ENCODE peak calls at places on chromosomes 5 and 9, in six cellular contexts. P is PC-3, N is OCI-LY7, W is GM12878, I is HCT116, L is mammary epithelial cell. U is an unnamed sample.

GRCh38 chr9:114869845-114870244 is 60.5 kb downstream of the TNFSF8 start:
- DNase-seq in P (peak; percentile 55), N (peak; percentile 28), W (no peak), I (no peak), L (no peak), U (peak; percentile 37)

GRCh38 chr5:110058175-110058574 is 368.4 kb downstream of the MAN2A1 start:
- DNase-seq in P (no peak), N (no peak), W (no peak), I (no peak), L (no peak), U (no peak)

GRCh38 chr9:132457508-132457907 is 47.5 kb downstream of the CFAP77 start:
- DNase-seq in P (no peak), N (no peak), W (no peak), I (no peak), L (no peak), U (no peak)

GRCh38 chr9:135615666-135616620 is 23.4 kb downstream of the GLT6D1 start:
- DNase-seq in P (no peak), N (no peak), W (no peak), I (no peak), L (no peak), U (no peak)

GRCh38 chr9:116084497-116084896 is 69.1 kb upstream of the PAPPA start:
- DNase-seq in P (no peak), N (no peak), W (no peak), I (no peak), L (no peak), U (no peak)

GRCh38 chr5:23332650-23333251 is 174.7 kb upstream of the PRDM9 start:
- DNase-seq in P (peak; percentile 72), N (no peak), W (no peak), I (no peak), L (peak; percentile 24), U (peak; percentile 18)

GRCh38 chr5:104385901-104386300 is 823.3 kb upstream of the NUDT12 start:
- DNase-seq in P (no peak), N (no peak), W (no peak), I (no peak), L (no peak), U (no peak)

GRCh38 chr9:109249615-109250014 is 71.2 kb downstream of the EPB41L4B start:
- DNase-seq in P (no peak), N (no peak), W (no peak), I (no peak), L (no peak), U (no peak)

GRCh38 chr9:83200531-83200930 is 137.6 kb upstream of the RASEF start:
- DNase-seq in P (no peak), N (no peak), W (no peak), I (no peak), L (no peak), U (no peak)

GRCh38 chr9:95650720-95651119 is 133.9 kb upstream of the PTCH1 start:
- DNase-seq in P (no peak), N (no peak), W (no peak), I (no peak), L (no peak), U (no peak)

GRCh38 chr9:96243798-96244197 is 58.2 kb downstream of the HSD17B3 start:
- DNase-seq in P (no peak), N (no peak), W (no peak), I (no peak), L (no peak), U (no peak)

GRCh38 chr5:179267071-179267670 is 78.1 kb downstream of the ADAMTS2 start:
- DNase-seq in P (no peak), N (no peak), W (no peak), I (no peak), L (no peak), U (peak; percentile 3)

GRCh38 chr9:114860187-114860586 is 54.3 kb upstream of the TNFSF15 start:
- DNase-seq in P (no peak), N (no peak), W (no peak), I (no peak), L (no peak), U (no peak)

GRCh38 chr9:29332789-29333188 is 1759.5 kb upstream of the C9orf72 start:
- DNase-seq in P (peak; percentile 79), N (no peak), W (no peak), I (peak; percentile 66), L (peak; percentile 77), U (no peak)

GRCh38 chr9:111815200-111816070 is 20.7 kb upstream of the SHOC1 start:
- DNase-seq in P (peak; percentile 43), N (no peak), W (no peak), I (no peak), L (no peak), U (no peak)

DNA sequence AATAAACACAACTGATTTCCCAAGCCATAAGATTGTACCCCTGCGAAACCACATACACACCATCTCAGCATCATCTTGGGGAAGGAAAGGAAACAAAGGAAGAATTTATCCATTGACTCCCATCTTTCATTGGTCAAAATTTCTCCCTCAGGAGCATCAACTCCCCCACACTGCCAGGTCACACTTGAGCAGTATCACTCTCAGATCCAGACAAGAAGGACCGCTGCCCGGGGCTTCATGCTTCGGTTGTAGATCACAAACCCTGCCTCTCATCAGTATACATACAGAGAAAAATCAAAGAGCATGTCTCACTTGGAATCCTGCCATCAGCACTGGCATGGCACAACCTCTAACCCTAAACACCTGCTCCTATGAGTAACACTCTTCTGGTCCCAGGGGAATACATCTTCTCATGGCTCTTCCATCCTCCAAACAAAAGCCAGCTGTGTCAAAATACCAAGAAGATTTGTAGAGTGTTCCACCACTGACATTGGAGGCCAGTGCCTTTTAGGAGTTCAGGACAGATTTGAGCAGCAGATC is 84.8 kb upstream of the MIER3 start:
- DNase-seq in P (no peak), N (peak; percentile 5), W (no peak), I (no peak), L (no peak), U (no peak)
- H3K4me2 ChIP-seq in P (no peak overlapping the region), N (no peak overlapping the region), W (no peak overlapping the region), I (no peak overlapping the region), L (no peak overlapping the region), U (no peak overlapping the region)

GRCh38 chr5:107604146-107604910 is 66.4 kb downstream of the EFNA5 start:
- DNase-seq in P (no peak), N (no peak), W (no peak), I (no peak), L (no peak), U (no peak)
- H2AFZ ChIP-seq in P (no peak overlapping the region), N (no peak overlapping the region), W (no peak overlapping the region), I (no peak overlapping the region), L (no peak overlapping the region), U (no peak overlapping the region)

DNA sequence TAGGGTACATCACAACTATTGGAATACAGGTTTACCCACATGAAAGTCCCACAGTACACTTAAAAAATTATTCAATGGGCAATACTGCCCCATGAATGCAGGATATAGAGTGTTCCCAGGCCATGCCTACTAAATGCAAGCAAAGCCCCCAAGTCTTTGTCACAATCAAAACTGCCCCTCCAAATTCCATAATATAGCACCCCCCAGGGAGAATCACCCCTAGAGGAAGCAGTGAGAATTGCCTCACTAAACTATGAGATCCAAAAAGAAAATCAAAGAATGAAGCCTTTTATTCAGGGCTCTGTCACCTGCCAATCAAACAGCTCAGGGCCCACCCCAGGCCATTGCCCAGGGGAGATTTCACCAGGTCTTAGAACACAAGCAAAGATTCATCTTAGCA is 90.8 kb downstream of the ATPSCKMT start:
- DNase-seq in P (no peak), N (no peak), W (no peak), I (no peak), L (no peak), U (no peak)
- TF ChIP-seq CTCF in P (peak; percentile 33), N (no peak), W (no peak), I (no peak), L (no peak), U (no peak)

GRCh38 chr9:69857828-69858227 is 37.2 kb downstream of the CFAP95 start:
- DNase-seq in P (no peak), N (no peak), W (no peak), I (no peak), L (no peak), U (no peak)

GRCh38 chr9:69861011-69861410 is 40.4 kb downstream of the CFAP95 start:
- DNase-seq in P (peak; percentile 47), N (no peak), W (no peak), I (no peak), L (no peak), U (no peak)

GRCh38 chr9:69857131-69857530 is 36.5 kb downstream of the CFAP95 start:
- DNase-seq in P (peak; percentile 45), N (no peak), W (no peak), I (no peak), L (peak; percentile 62), U (no peak)
- H3K4me2 ChIP-seq in P (no peak overlapping the region), N (no peak overlapping the region), W (no peak overlapping the region), I (no peak overlapping the region), L (no peak overlapping the region), U (no peak overlapping the region)

GRCh38 chr5:127012933-127013332 is 17.4 kb downstream of the MARCHF3 start:
- DNase-seq in P (no peak), N (no peak), W (no peak), I (no peak), L (peak; percentile 45), U (no peak)
- H2AFZ ChIP-seq in P (no peak overlapping the region), N (no peak overlapping the region), W (no peak overlapping the region), I (no peak overlapping the region), L (no peak overlapping the region), U (no peak overlapping the region)

GRCh38 chr9:107239474-107239873 is 43.6 kb upstream of the RAD23B start:
- DNase-seq in P (peak; percentile 47), N (peak; percentile 53), W (no peak), I (no peak), L (peak; percentile 58), U (no peak)
- TF ChIP-seq CTCF in P (peak; percentile 53), N (peak; percentile 72), W (peak; percentile 39), I (peak; percentile 13), L (peak; percentile 51), U (peak; percentile 24)

GRCh38 chr5:108641596-108641995 is 106.1 kb upstream of the FER start:
- DNase-seq in P (no peak), N (no peak), W (no peak), I (no peak), L (no peak), U (no peak)
- H3K4me2 ChIP-seq in P (no peak overlapping the region), N (no peak overlapping the region), W (peak overlapping the region; percentile 33), I (peak overlapping the region; percentile 70), L (no peak overlapping the region), U (peak overlapping the region; percentile 63)

GRCh38 chr9:89678394-89679005 is 73.7 kb downstream of the GADD45G start:
- DNase-seq in P (no peak), N (no peak), W (no peak), I (no peak), L (no peak), U (no peak)

GRCh38 chr9:89674667-89675402 is 70.0 kb downstream of the GADD45G start:
- DNase-seq in P (no peak), N (no peak), W (no peak), I (no peak), L (no peak), U (peak; percentile 79)

GRCh38 chr9:89677696-89678393 is 73.0 kb downstream of the GADD45G start:
- DNase-seq in P (no peak), N (no peak), W (no peak), I (no peak), L (no peak), U (no peak)

GRCh38 chr9:89676281-89676680 is 71.5 kb downstream of the GADD45G start:
- DNase-seq in P (no peak), N (no peak), W (no peak), I (no peak), L (no peak), U (no peak)

GRCh38 chr9:89675403-89675771 is 70.6 kb downstream of the GADD45G start:
- DNase-seq in P (no peak), N (no peak), W (no peak), I (no peak), L (no peak), U (no peak)
- H2AFZ ChIP-seq in P (no peak overlapping the region), N (no peak overlapping the region), W (no peak overlapping the region), I (no peak overlapping the region), L (peak overlapping the region; percentile 34), U (no peak overlapping the region)